ENCODE peak calls at places on chromosome 11, in four cellular contexts. D is body of pancreas, H is HCT116, P is neuronal stem cell. U is an unnamed sample.

GRCh38 chr11:118152552-118153471 is at the start of gene SCN4B:
- DNase-seq in P (peak; percentile 72), H (no peak), D (peak; percentile 71), U (peak; percentile 75)

GRCh38 chr11:112993808-112994207 is 32.6 kb downstream of the NCAM1 start:
- DNase-seq in D (no peak), P (no peak), H (no peak), U (no peak)

GRCh38 chr11:130580372-130580771 is 131.9 kb downstream of the ADAMTS15 start:
- DNase-seq in H (peak; percentile 21), P (peak; percentile 71), D (no peak), U (peak; percentile 16)

GRCh38 chr11:45483361-45483760 is 182.1 kb downstream of the CHST1 start:
- DNase-seq in P (no peak), H (no peak), D (no peak), U (no peak)

GRCh38 chr11:8917157-8917820 is 6.3 kb downstream of the AKIP1 start:
- DNase-seq in P (peak; percentile 57), D (peak; percentile 45), H (no peak), U (peak; percentile 35)

GRCh38 chr11:63535734-63536133 is 874 bp upstream of the PLAAT4 start:
- DNase-seq in P (no peak), H (no peak), D (no peak), U (no peak)

GRCh38 chr11:72373163-72373562 is 61.2 kb downstream of the CLPB start:
- DNase-seq in D (no peak), H (no peak), P (no peak), U (no peak)

GRCh38 chr11:26607725-26608506 is 35.9 kb upstream of the MUC15 start:
- DNase-seq in H (no peak), D (no peak), P (no peak), U (no peak)

GRCh38 chr11:43282607-43283440 is 29.0 kb upstream of the API5 start:
- DNase-seq in P (peak; percentile 51), H (peak; percentile 22), D (peak; percentile 35), U (peak; percentile 71)

GRCh38 chr11:10495464-10495786 is 40.4 kb downstream of the AMPD3 start:
- DNase-seq in H (no peak), P (no peak), D (no peak), U (peak; percentile 2)

GRCh38 chr11:77503006-77503405 is 29.1 kb upstream of the PAK1 start:
- DNase-seq in H (no peak), D (no peak), P (no peak), U (no peak)

GRCh38 chr11:32307449-32307848 is 127.9 kb downstream of the WT1 start:
- DNase-seq in H (no peak), D (no peak), P (no peak), U (no peak)

GRCh38 chr11:67022341-67022933 is 497 bp upstream of the SYT12 start:
- DNase-seq in P (no peak), D (peak; percentile 50), H (peak; percentile 75), U (no peak)

GRCh38 chr11:76388408-76388807 is 7.3 kb downstream of the GVQW3 start:
- DNase-seq in H (no peak), D (no peak), P (no peak), U (no peak)

GRCh38 chr11:32215157-32215556 is 124.3 kb downstream of the RCN1 start:
- DNase-seq in H (no peak), P (no peak), D (no peak), U (no peak)

GRCh38 chr11:8060146-8060719 is 20.8 kb upstream of the TUB start:
- DNase-seq in D (no peak), H (no peak), P (no peak), U (no peak)

GRCh38 chr11:25927391-25927790 is 404.5 kb upstream of the ANO3 start:
- DNase-seq in H (no peak), D (no peak), P (peak; percentile 57), U (no peak)

GRCh38 chr11:130726234-130726559 is 190.1 kb downstream of the SNX19 start:
- DNase-seq in H (no peak), P (no peak), D (no peak), U (no peak)

DNA sequence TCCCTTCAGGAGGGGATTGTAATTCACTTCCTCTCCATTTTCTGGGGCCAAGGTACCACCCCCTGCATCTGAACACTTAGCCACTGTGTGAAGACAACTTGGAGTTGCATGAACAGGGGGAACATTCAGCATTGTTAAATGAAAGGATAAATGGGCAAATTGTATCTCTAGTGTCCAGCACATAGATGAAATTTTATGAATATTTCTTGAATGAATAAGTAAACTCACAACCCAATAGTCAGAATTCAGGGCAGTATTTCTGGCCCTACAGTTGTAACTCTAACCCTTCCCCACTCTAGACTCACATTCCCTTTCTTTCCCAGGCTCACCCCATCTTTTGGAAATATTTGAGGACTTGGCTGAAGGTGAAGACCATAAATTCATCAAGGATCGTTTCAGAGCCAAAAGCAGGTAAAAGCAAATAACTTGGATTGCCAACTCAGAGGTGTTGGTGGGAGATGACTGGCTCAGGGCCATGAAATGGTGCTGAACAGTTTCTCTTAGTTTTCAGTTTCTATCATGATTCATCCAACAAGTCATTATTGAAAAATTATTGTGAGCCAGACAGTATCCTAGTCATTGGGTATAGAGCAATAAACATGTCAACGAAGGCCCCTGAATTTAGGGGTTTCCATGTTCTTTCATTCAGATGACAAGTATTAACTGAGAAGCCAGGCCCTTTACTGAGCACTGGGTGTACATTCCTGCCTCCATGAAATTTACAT is 33.3 kb upstream of the ZC3H12C start:
- DNase-seq in P (no peak), D (no peak), H (no peak), U (no peak)
- H3K4me3 ChIP-seq in P (no peak overlapping the region), D (no peak overlapping the region), H (no peak overlapping the region), U (no peak overlapping the region)

DNA sequence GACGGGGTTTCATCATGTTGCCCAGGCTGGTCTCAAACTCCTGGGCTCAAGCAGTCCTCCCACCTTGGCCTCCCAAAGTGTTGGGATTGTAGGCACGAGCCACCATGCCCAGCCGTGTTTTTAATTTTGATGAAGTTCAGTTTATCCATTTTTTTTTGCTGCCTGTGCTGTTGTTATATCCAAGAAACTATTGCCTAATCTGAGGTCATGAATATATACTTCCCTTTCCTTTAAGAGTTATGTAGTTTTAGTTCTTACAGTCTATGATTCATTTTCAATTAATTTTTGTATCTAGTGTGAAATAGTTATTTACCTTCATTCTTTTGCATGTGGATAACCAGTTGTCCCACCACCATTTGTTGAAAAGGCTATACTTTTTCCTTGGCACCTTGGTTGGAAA is 50.3 kb upstream of the SORL1-AS1 start:
- DNase-seq in D (no peak), H (no peak), P (no peak), U (no peak)
- H3K9me3 ChIP-seq in D (peaks cover 4% of the 10 kb centered on the region), H (no peaks in the 10 kb centered on the region), P (peaks cover 6% of the 10 kb centered on the region), U (no peaks in the 10 kb centered on the region)

GRCh38 chr11:48044577-48044976 is 64.2 kb downstream of the PTPRJ start:
- DNase-seq in D (no peak), H (no peak), P (no peak), U (no peak)

GRCh38 chr11:48043111-48043997 is 63.0 kb downstream of the PTPRJ start:
- DNase-seq in P (no peak), D (no peak), H (no peak), U (no peak)

GRCh38 chr11:48047616-48048015 is 67.3 kb downstream of the PTPRJ start:
- DNase-seq in H (no peak), D (no peak), P (no peak), U (no peak)

GRCh38 chr11:48043998-48044512 is 63.7 kb downstream of the PTPRJ start:
- DNase-seq in H (no peak), D (no peak), P (no peak), U (no peak)

DNA sequence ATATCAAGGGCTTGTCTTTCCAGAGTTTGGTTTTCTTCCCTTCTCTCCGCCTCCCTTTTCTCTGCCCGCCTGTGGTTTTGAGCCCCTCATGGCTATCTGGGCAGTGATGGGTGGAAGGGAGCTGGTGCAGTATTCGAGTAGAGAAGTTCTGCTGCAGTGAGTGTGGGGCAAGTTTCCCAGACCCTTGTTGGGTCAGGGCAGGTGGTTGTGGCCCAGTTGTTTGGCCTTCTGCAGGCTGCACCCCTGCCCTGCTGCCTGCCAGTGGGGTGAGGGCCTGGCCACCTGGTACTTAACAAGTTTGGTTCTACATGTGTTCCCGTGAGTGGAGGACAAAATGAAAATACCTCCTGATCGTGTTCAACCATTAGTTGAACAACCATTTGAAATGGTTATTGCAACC is 65.2 kb downstream of the PTPRJ start:
- DNase-seq in H (no peak), P (no peak), D (no peak), U (no peak)
- H3K4me3 ChIP-seq in H (no peak overlapping the region), P (no peak overlapping the region), D (no peak overlapping the region), U (no peak overlapping the region)

GRCh38 chr11:74863410-74863809 is 85.5 kb downstream of the XRRA1 start:
- DNase-seq in H (no peak), P (no peak), D (no peak), U (no peak)

GRCh38 chr11:74870485-74870884 is 78.4 kb downstream of the XRRA1 start:
- DNase-seq in D (no peak), H (peak; percentile 10), P (no peak), U (peak; percentile 20)

GRCh38 chr11:74860743-74861142 is 88.1 kb downstream of the XRRA1 start:
- DNase-seq in D (no peak), H (no peak), P (no peak), U (no peak)

GRCh38 chr11:74871037-74871436 is 77.9 kb downstream of the XRRA1 start:
- DNase-seq in P (no peak), D (no peak), H (no peak), U (no peak)

GRCh38 chr11:74866557-74866956 is 82.3 kb downstream of the XRRA1 start:
- DNase-seq in H (no peak), D (no peak), P (no peak), U (no peak)
- H3K9me3 ChIP-seq in H (peaks cover 42% of the 10 kb centered on the region), D (peaks cover 2% of the 10 kb centered on the region), P (peaks cover 33% of the 10 kb centered on the region), U (peaks cover 21% of the 10 kb centered on the region)

U was measured in HAP-1.